ENCODE peak calls at places on chromosomes 16 and 17, in five cellular contexts. S is GM13977; G is PC-3; F is IMR-90; B is activated CD8-positive, alpha-beta T cell treated with anti-CD3 and anti-CD28 coated beads for 36 hours. K is an unnamed sample.

GRCh38 chr17:2387086-2388019 is 13.5 kb downstream of the MNT start:
- DNase-seq in S (no peak), G (no peak), F (no peak), B (no peak), K (no peak)

GRCh38 chr17:39808409-39808997 is 55.6 kb downstream of the IKZF3 start:
- DNase-seq in S (no peak), G (peak), F (no peak), B (no peak), K (no peak)

GRCh38 chr16:87585452-87586200 is 16.7 kb upstream of the JPH3 start:
- DNase-seq in S (no peak), G (no peak), F (no peak), B (no peak), K (no peak)

GRCh38 chr17:31657876-31658275 is 201.2 kb downstream of the COPRS start:
- DNase-seq in S (no peak), G (no peak), F (no peak), B (no peak), K (no peak)

GRCh38 chr16:27238591-27238990 is 30.0 kb downstream of the NSMCE1 start:
- DNase-seq in S (no peak), G (no peak), F (no peak), B (no peak), K (no peak)

GRCh38 chr17:39527220-39527813 is 66.0 kb downstream of the CDK12 start:
- DNase-seq in S (no peak), G (peak), F (no peak), B (no peak), K (no peak)

GRCh38 chr16:86478779-86479178 is 31.5 kb upstream of the FOXF1 start:
- DNase-seq in S (no peak), G (no peak), F (no peak), B (no peak), K (no peak)

GRCh38 chr17:61325382-61326073 is 74.1 kb upstream of the TBX2 start:
- DNase-seq in S (no peak), G (peak), F (peak), B (no peak), K (no peak)

GRCh38 chr16:87914326-87914725 is 22.0 kb downstream of the CA5A start:
- DNase-seq in S (no peak), G (no peak), F (no peak), B (no peak), K (no peak)

GRCh38 chr17:70767102-70767701 is 597.9 kb downstream of the KCNJ2 start:
- DNase-seq in S (peak), G (peak), F (peak), B (no peak), K (peak)

GRCh38 chr17:68740555-68741447 is 139.6 kb upstream of the FAM20A start:
- DNase-seq in S (no peak), G (no peak), F (no peak), B (no peak), K (no peak)

GRCh38 chr17:75830168-75831031 is 13.8 kb downstream of the UNC13D start:
- DNase-seq in S (peak), G (peak), F (no peak), B (peak), K (peak)

GRCh38 chr17:72123964-72124791 is 3.4 kb downstream of the SOX9 start:
- DNase-seq in S (no peak), G (peak), F (no peak), B (no peak), K (no peak)

GRCh38 chr17:52147872-52148271 is 10.6 kb downstream of the CA10 start:
- DNase-seq in S (no peak), G (peak), F (no peak), B (no peak), K (no peak)

GRCh38 chr17:5049314-5049819 is 14.1 kb upstream of the SLC52A1 start:
- DNase-seq in S (no peak), G (no peak), F (no peak), B (peak), K (peak)

GRCh38 chr16:11218324-11218962 is 37.6 kb downstream of the SOCS1 start:
- DNase-seq in S (no peak), G (no peak), F (peak), B (no peak), K (no peak)

GRCh38 chr16:53372942-53373871 is 61.1 kb upstream of the RBL2 start:
- DNase-seq in S (peak), G (peak), F (no peak), B (peak), K (peak)

GRCh38 chr16:1665829-1666228 is 12.2 kb upstream of the JPT2 start:
- DNase-seq in S (no peak), G (no peak), F (no peak), B (no peak), K (no peak)

GRCh38 chr17:43906951-43907424 is 348 bp downstream of the MPP2 start:
- DNase-seq in S (no peak), G (no peak), F (no peak), B (no peak), K (no peak)

GRCh38 chr17:43908111-43908721 is 880 bp upstream of the MPP2 start:
- DNase-seq in S (peak), G (no peak), F (peak), B (peak), K (no peak)

GRCh38 chr17:43905400-43905984 is 1.8 kb downstream of the MPP2 start:
- DNase-seq in S (no peak), G (no peak), F (no peak), B (no peak), K (no peak)

GRCh38 chr17:43905985-43906852 is 1.1 kb downstream of the MPP2 start:
- DNase-seq in S (peak), G (no peak), F (peak), B (peak), K (no peak)

GRCh38 chr17:43907425-43907981 is at the start of gene MPP2:
- DNase-seq in S (peak), G (peak), F (peak), B (peak), K (peak)
- TF ChIP-seq CTCF in S (peak), G (no peak), F (peak), B (no peak), K (no peak)

DNA sequence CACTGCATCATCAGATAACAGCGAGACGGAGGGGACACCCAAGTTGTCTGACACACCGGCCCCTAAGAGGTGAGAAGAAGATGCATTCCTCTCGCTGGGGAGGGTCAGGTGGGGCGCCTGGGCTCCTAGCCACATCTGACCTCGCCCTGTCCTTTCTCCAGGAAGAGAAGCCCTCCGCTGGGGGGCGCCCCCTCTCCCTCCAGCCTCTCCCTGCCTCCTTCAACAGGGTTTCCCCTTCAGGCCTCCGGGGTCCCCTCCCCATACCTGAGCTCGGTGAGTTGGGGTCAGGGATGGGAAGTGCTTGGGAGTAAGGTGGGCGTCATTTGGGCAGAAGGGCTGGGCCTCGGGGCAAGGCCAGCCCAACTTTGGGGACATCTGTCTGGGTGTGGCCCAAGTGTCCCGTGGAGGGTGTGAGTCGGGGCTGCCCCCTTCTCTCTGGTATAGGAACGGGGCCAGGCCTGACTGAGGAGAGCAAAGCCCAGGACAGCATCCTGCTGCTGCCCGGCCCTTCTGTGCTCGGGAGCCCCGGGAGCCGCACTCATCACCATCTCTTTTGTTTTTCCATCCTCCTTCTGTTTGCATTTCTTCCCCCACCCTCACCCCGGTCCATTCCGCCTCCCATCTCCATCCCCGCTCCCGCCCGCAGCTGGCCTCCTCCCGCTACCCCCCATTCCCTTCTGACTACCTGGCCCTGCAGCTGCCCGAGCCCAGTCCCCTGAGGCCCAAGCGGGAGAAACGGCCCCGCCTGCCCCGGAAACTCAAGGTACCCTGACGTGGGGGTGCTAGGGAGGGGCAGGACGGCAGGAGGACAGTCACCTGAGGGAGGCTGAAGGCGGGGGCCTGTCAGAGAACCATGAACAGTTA is 5.0 kb downstream of the INO80E start:
- DNase-seq in S (no peak), G (no peak), F (no peak), B (no peak), K (no peak)
- TF ChIP-seq CTCF in S (no peak), G (no peak), F (no peak), B (no peak), K (no peak)

GRCh38 chr16:13189250-13189649 is 287.9 kb downstream of the SHISA9 start:
- DNase-seq in S (no peak), G (no peak), F (no peak), B (no peak), K (no peak)

GRCh38 chr16:13181432-13181831 is 280.0 kb downstream of the SHISA9 start:
- DNase-seq in S (no peak), G (no peak), F (no peak), B (no peak), K (no peak)

GRCh38 chr16:13186813-13187212 is 285.4 kb downstream of the SHISA9 start:
- DNase-seq in S (no peak), G (no peak), F (no peak), B (no peak), K (no peak)
- TF ChIP-seq CTCF in S (no peak), G (no peak), F (no peak), B (no peak), K (no peak)

GRCh38 chr17:27038676-27039075 is 255.2 kb upstream of the WSB1 start:
- DNase-seq in S (no peak), G (peak), F (no peak), B (peak), K (no peak)
- TF ChIP-seq CTCF in S (no peak), G (peak), F (no peak), B (no peak), K (no peak)

GRCh38 chr16:23149267-23149992 is at the start of gene USP31:
- DNase-seq in S (peak), G (peak), F (peak), B (peak), K (peak)
- TF ChIP-seq CTCF in S (no peak), G (no peak), F (no peak), B (no peak), K (no peak)

GRCh38 chr17:50914510-50914849 is 48.3 kb upstream of the TOB1 start:
- DNase-seq in S (no peak), G (no peak), F (no peak), B (no peak), K (no peak)

GRCh38 chr17:50911450-50911849 is 45.3 kb upstream of the TOB1 start:
- DNase-seq in S (no peak), G (no peak), F (no peak), B (no peak), K (no peak)

GRCh38 chr17:50913120-50913519 is 47.0 kb upstream of the TOB1 start:
- DNase-seq in S (no peak), G (no peak), F (no peak), B (no peak), K (no peak)

GRCh38 chr17:50909765-50910661 is 43.9 kb upstream of the TOB1 start:
- DNase-seq in S (no peak), G (no peak), F (no peak), B (peak), K (no peak)

DNA sequence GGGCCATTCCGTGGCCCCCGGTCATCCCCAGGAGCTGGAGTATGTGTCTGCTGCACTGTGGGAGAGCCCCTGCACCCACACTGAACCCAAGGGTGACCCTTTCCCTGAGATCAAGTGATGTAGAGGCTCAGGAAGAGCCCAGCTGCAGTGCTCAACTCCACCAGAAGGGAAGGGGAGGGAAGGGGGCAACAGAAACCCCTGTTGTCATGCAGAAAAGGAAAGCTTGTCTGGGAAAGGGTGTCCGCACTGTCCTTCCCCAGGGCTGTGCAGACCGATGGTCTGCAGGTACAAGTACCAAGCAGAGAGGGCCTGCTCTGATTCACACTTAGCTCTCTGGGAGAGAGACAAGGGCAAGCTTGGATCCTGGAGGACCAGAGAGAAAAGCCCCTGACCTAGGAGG is 45.7 kb upstream of the TOB1 start:
- DNase-seq in S (no peak), G (no peak), F (no peak), B (no peak), K (no peak)
- TF ChIP-seq CTCF in S (no peak), G (no peak), F (no peak), B (peak), K (no peak)

DNA sequence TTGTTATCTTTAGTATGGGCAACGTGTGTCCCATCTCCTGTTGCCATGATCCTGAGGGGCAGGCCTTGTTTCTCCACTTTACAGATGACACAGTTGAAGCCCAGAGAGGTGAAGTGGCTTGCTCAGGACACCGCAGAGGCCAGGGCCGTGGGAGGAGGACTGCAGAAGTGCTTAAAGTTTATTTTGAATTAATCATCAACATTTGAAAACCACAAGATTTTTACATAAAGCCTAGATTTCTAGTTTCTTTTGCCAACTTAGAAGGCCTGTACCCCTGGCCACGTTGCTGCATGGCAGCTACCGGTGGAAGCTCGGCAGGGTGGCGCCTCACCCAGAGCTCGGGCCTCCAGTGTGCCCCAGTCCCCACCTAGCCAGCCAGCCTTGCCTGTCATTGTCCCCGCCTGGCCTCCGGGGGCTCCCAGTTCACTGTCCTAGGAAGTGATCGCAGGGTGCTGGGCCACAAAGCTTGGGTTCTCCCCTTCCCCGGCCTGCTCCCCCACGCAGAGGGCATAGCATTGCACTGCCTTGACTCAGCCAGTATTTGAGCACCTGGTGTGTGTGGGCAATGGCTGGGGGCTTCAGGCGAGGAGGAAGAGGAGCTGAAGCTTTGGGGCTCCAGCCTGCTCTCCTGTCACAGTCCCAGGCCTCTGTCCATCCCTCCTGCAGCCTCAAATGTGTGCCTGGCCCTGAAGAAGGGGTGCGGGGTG is 14.8 kb upstream of the ADCY7 start:
- DNase-seq in S (no peak), G (peak), F (peak), B (no peak), K (no peak)
- TF ChIP-seq CTCF in S (no peak), G (no peak), F (no peak), B (no peak), K (no peak)

GRCh38 chr17:77010667-77011066 is 130.1 kb upstream of the SEC14L1 start:
- DNase-seq in S (no peak), G (no peak), F (no peak), B (no peak), K (no peak)

GRCh38 chr17:77009877-77010276 is 130.9 kb upstream of the SEC14L1 start:
- DNase-seq in S (no peak), G (no peak), F (no peak), B (no peak), K (no peak)

GRCh38 chr17:77011173-77012011 is 129.4 kb upstream of the SEC14L1 start:
- DNase-seq in S (no peak), G (peak), F (peak), B (peak), K (no peak)
- TF ChIP-seq CTCF in S (peak), G (peak), F (peak), B (peak), K (peak)

DNA sequence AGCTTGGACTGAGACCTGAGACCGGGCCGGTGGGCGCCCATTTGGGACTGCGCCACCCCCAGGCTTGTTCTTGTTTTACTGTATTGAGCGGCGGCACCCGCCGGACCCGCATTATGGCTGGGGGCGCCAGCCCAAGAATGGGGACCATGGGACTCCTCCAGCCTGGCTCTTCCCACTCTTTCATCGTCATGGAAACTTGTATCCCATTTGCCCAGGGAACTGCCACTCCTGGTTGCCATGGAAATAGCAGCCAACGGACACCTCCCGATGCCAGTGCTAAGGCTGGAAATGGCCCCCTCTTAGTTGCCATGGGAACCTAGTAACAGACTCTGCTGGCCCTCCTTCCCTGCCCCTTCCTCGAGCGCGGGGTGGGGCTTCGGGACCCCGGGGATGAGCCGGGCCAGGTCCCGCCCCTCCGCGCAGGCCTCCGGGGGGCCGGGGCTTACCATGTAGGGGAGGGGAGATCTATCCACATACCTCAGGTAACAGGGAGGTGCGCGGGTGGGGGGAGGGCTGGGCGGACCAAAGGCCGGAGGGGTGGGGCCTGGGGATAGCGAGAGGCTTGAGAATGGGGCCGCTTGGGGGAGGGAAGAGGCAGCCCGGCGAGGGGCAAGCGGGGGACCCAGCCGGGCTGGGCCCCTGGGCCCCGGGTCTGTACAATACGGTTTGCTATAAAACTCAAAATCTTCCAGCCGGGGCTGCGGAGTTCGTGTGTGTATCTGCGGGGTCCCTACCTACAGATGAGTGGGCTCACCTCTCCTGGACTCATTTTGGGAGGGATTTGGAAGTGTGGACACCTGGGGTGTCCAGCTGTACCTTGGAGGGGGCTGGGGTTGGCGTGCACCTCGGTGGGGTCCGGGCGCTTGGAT is 547 bp upstream of the ORAI3 start:
- DNase-seq in S (peak), G (peak), F (peak), B (no peak), K (peak)
- TF ChIP-seq CTCF in S (no peak), G (no peak), F (no peak), B (no peak), K (no peak)